ENCODE peak calls at places on chromosomes 4 and X, in seven cellular contexts. T, O, R, A, J, N and H are unnamed samples.
A peak's percentile ranks its signal among the peaks of the same experiment; 100 is the strongest.

GRCh38 chrX:3443186-3443585 is 96.7 kb upstream of the MXRA5 start:
- DNase-seq in N (peak; percentile 56), R (no peak), J (no peak), T (no peak), A (no peak), O (no peak), H (no peak)

GRCh38 chr4:183840311-183840710 is 64.8 kb upstream of the STOX2 start:
- DNase-seq in T (peak; percentile 78), J (peak; percentile 62), N (peak; percentile 77), A (peak; percentile 28), R (no peak), O (peak; percentile 83), H (peak; percentile 18)

GRCh38 chr4:5732158-5732557 is 21.2 kb downstream of the EVC start:
- DNase-seq in O (no peak), N (no peak), A (no peak), J (no peak), T (no peak), R (no peak), H (no peak)

GRCh38 chr4:57607616-57608150 is 497.5 kb upstream of the IGFBP7 start:
- DNase-seq in O (no peak), N (no peak), J (no peak), T (no peak), R (no peak), A (no peak), H (no peak)

GRCh38 chr4:187060551-187060950 is 336.9 kb upstream of the FAT1 start:
- DNase-seq in T (no peak), O (no peak), J (no peak), A (no peak), R (no peak), N (no peak), H (no peak)

GRCh38 chr4:137572647-137573046 is 40.4 kb upstream of the PCDH18 start:
- DNase-seq in O (no peak), T (no peak), N (peak; percentile 24), J (no peak), R (no peak), A (no peak), H (no peak)

GRCh38 chrX:40104649-40105015 is 6.9 kb upstream of the BCOR start:
- DNase-seq in T (peak; percentile 30), R (peak; percentile 39), N (peak; percentile 41), O (no peak), A (no peak), J (no peak), H (no peak)

GRCh38 chr4:163587867-163588266 is 93.4 kb downstream of the TMA16 start:
- DNase-seq in T (no peak), N (peak; percentile 16), R (no peak), O (no peak), A (no peak), J (no peak), H (no peak)

GRCh38 chrX:2320580-2321327 is 180.0 kb downstream of the DHRSX start:
- DNase-seq in O (no peak), R (no peak), T (peak; percentile 67), N (peak; percentile 7), J (no peak), A (no peak), H (no peak)

GRCh38 chrX:153454901-153455550 is 9.2 kb upstream of the TREX2 start:
- DNase-seq in N (no peak), A (no peak), J (no peak), T (no peak), R (no peak), O (no peak), H (no peak)

GRCh38 chr4:173794662-173795061 is 264.6 kb upstream of the HAND2 start:
- DNase-seq in T (no peak), R (no peak), N (no peak), O (no peak), J (no peak), A (no peak), H (peak; percentile 0)

GRCh38 chr4:39542633-39543393 is 15.6 kb upstream of the UGDH start:
- DNase-seq in A (no peak), R (no peak), O (no peak), N (no peak), J (no peak), T (no peak), H (no peak)

GRCh38 chrX:123399709-123400108 is 215.6 kb downstream of the GRIA3 start:
- DNase-seq in O (no peak), A (no peak), J (no peak), R (no peak), N (no peak), T (no peak), H (no peak)

GRCh38 chr4:73847507-73848182 is 5.5 kb upstream of the PF4V1 start:
- DNase-seq in O (no peak), R (no peak), J (no peak), N (no peak), A (no peak), T (no peak), H (no peak)

GRCh38 chr4:159051245-159052071 is 51.4 kb upstream of the RAPGEF2 start:
- DNase-seq in J (no peak), A (no peak), R (no peak), T (no peak), O (no peak), N (no peak), H (no peak)

GRCh38 chr4:36206012-36206411 is 38.3 kb downstream of the ARAP2 start:
- DNase-seq in N (no peak), A (no peak), T (no peak), O (no peak), R (no peak), J (no peak), H (no peak)

GRCh38 chr4:128387600-128388351 is 100.2 kb upstream of the PGRMC2 start:
- DNase-seq in O (no peak), T (no peak), J (no peak), N (peak; percentile 80), A (no peak), R (no peak), H (no peak)